ENCODE peak calls at places on chromosomes 7 and 10, in four cellular contexts. N, Z, U and E are unnamed samples.

GRCh38 chr10:97020452-97021400 is 165.0 kb downstream of the SLIT1 start:
- DNase-seq in U (peak; percentile 11), N (no peak), Z (no peak), E (no peak)

GRCh38 chr7:1539346-1540321 is 9.1 kb downstream of the MAFK start:
- DNase-seq in N (no peak), Z (no peak), U (peak; percentile 61), E (no peak)

GRCh38 chr7:116726713-116727431 is 54.9 kb downstream of the MET start:
- DNase-seq in Z (no peak), U (peak; percentile 32), N (no peak), E (no peak)

GRCh38 chr7:46544396-46545008 is 623.4 kb upstream of the IGFBP3 start:
- DNase-seq in N (peak; percentile 68), Z (no peak), U (peak; percentile 80), E (no peak)

GRCh38 chr10:49164587-49165188 is 23.5 kb downstream of the TMEM273 start:
- DNase-seq in U (peak; percentile 41), Z (no peak), N (no peak), E (no peak)

GRCh38 chr10:6204341-6205191 is 1.8 kb downstream of the PFKFB3 start:
- DNase-seq in Z (no peak), N (peak; percentile 60), U (peak; percentile 79), E (no peak)

GRCh38 chr10:110764793-110765512 is 106.8 kb upstream of the PDCD4 start:
- DNase-seq in U (no peak), Z (no peak), N (no peak), E (no peak)

GRCh38 chr10:102423372-102423968 is 2.8 kb downstream of the FBXL15 start:
- DNase-seq in U (no peak), Z (no peak), N (no peak), E (no peak)

GRCh38 chr7:138756591-138757222 is 41.1 kb upstream of the TMEM213 start:
- DNase-seq in U (no peak), N (no peak), Z (no peak), E (no peak)

GRCh38 chr7:22698762-22699161 is 28.2 kb upstream of the IL6 start:
- DNase-seq in Z (no peak), N (no peak), U (no peak), E (no peak)

GRCh38 chr7:49660976-49661375 is 112.5 kb upstream of the VWC2 start:
- DNase-seq in Z (no peak), N (no peak), U (no peak), E (no peak)

GRCh38 chr7:28718523-28718922 is 239.6 kb downstream of the TRIL start:
- DNase-seq in U (no peak), Z (no peak), N (no peak), E (no peak)

GRCh38 chr10:132588301-132589013 is 50.9 kb downstream of the INPP5A start:
- DNase-seq in N (no peak), U (peak; percentile 46), Z (no peak), E (no peak)

GRCh38 chr10:125177641-125178640 is 17.6 kb upstream of the CTBP2 start:
- DNase-seq in N (no peak), U (no peak), Z (no peak), E (no peak)

GRCh38 chr10:15585303-15585715 is 134.4 kb downstream of the ITGA8 start:
- DNase-seq in N (peak; percentile 32), U (peak; percentile 65), Z (no peak), E (peak; percentile 1)

GRCh38 chr10:31320179-31320597 is 1.2 kb downstream of the ZEB1 start:
- DNase-seq in U (no peak), Z (peak; percentile 63), N (no peak), E (peak; percentile 32)

GRCh38 chr7:131219277-131220041 is 108.2 kb upstream of the MKLN1 start:
- DNase-seq in N (no peak), Z (no peak), U (no peak), E (no peak)

GRCh38 chr7:149126662-149127321 is 668 bp upstream of the ZNF425 start:
- DNase-seq in Z (peak; percentile 50), N (no peak), U (peak; percentile 18), E (peak; percentile 37)

GRCh38 chr7:15495170-15495569 is 66.6 kb downstream of the AGMO start:
- DNase-seq in Z (no peak), U (no peak), N (no peak), E (no peak)

GRCh38 chr7:25726682-25727357 is 425.2 kb upstream of the NFE2L3 start:
- DNase-seq in U (no peak), N (no peak), Z (no peak), E (no peak)

GRCh38 chr7:2242541-2243482 is 786 bp downstream of the NUDT1 start:
- DNase-seq in Z (no peak), N (no peak), U (no peak), E (no peak)